ENCODE peak calls at places on chromosome 18, in six cellular contexts. One of them, this sample, is unnamed.

GRCh38 chr18:58205087-58205779 is 161.2 kb downstream of the NEDD4L start:
- DNase-seq in breast epithelium: no peak
- DNase-seq in activated CD8-positive, alpha-beta T cell treated with anti-CD3 and anti-CD28 coated beads for 36 hours: no peak
- DNase-seq in pancreas: no peak
- DNase-seq in left ventricle myocardium inferior: no peak
- DNase-seq in A549: no peak
- DNase-seq in this sample: no peak

GRCh38 chr18:27073404-27073830 is 111.7 kb downstream of the CHST9 start:
- DNase-seq in breast epithelium: no peak
- DNase-seq in activated CD8-positive, alpha-beta T cell treated with anti-CD3 and anti-CD28 coated beads for 36 hours: no peak
- DNase-seq in pancreas: no peak
- DNase-seq in left ventricle myocardium inferior: no peak
- DNase-seq in A549: no peak
- DNase-seq in this sample: peak

GRCh38 chr18:9741821-9742541 is 33.9 kb downstream of the RAB31 start:
- DNase-seq in breast epithelium: no peak
- DNase-seq in activated CD8-positive, alpha-beta T cell treated with anti-CD3 and anti-CD28 coated beads for 36 hours: no peak
- DNase-seq in pancreas: no peak
- DNase-seq in left ventricle myocardium inferior: no peak
- DNase-seq in A549: peak
- DNase-seq in this sample: no peak

GRCh38 chr18:62991389-62991788 is 276.0 kb downstream of the PHLPP1 start:
- DNase-seq in breast epithelium: no peak
- DNase-seq in activated CD8-positive, alpha-beta T cell treated with anti-CD3 and anti-CD28 coated beads for 36 hours: no peak
- DNase-seq in pancreas: no peak
- DNase-seq in left ventricle myocardium inferior: no peak
- DNase-seq in A549: no peak
- DNase-seq in this sample: no peak

GRCh38 chr18:45227004-45227403 is 388.3 kb upstream of the SLC14A2 start:
- DNase-seq in breast epithelium: no peak
- DNase-seq in activated CD8-positive, alpha-beta T cell treated with anti-CD3 and anti-CD28 coated beads for 36 hours: no peak
- DNase-seq in pancreas: no peak
- DNase-seq in left ventricle myocardium inferior: no peak
- DNase-seq in A549: no peak
- DNase-seq in this sample: no peak

GRCh38 chr18:34457761-34458160 is 233.0 kb upstream of the NOL4 start:
- DNase-seq in breast epithelium: no peak
- DNase-seq in activated CD8-positive, alpha-beta T cell treated with anti-CD3 and anti-CD28 coated beads for 36 hours: no peak
- DNase-seq in pancreas: no peak
- DNase-seq in left ventricle myocardium inferior: no peak
- DNase-seq in A549: no peak
- DNase-seq in this sample: no peak

GRCh38 chr18:500556-501405 is at the start of gene COLEC12:
- DNase-seq in breast epithelium: no peak
- DNase-seq in activated CD8-positive, alpha-beta T cell treated with anti-CD3 and anti-CD28 coated beads for 36 hours: no peak
- DNase-seq in pancreas: no peak
- DNase-seq in left ventricle myocardium inferior: peak
- DNase-seq in A549: no peak
- DNase-seq in this sample: peak

GRCh38 chr18:35707674-35708073 is 126.1 kb downstream of the GALNT1 start:
- DNase-seq in breast epithelium: no peak
- DNase-seq in activated CD8-positive, alpha-beta T cell treated with anti-CD3 and anti-CD28 coated beads for 36 hours: no peak
- DNase-seq in pancreas: no peak
- DNase-seq in left ventricle myocardium inferior: no peak
- DNase-seq in A549: no peak
- DNase-seq in this sample: no peak

GRCh38 chr18:79379251-79379905 is 16.4 kb upstream of the NFATC1 start:
- DNase-seq in breast epithelium: no peak
- DNase-seq in activated CD8-positive, alpha-beta T cell treated with anti-CD3 and anti-CD28 coated beads for 36 hours: no peak
- DNase-seq in pancreas: no peak
- DNase-seq in left ventricle myocardium inferior: no peak
- DNase-seq in A549: no peak
- DNase-seq in this sample: no peak
- TF ChIP-seq CTCF in breast epithelium: no peak
- TF ChIP-seq CTCF in activated CD8-positive, alpha-beta T cell treated with anti-CD3 and anti-CD28 coated beads for 36 hours: peak
- TF ChIP-seq CTCF in pancreas: no peak
- TF ChIP-seq CTCF in left ventricle myocardium inferior: no peak
- TF ChIP-seq CTCF in A549: no peak
- TF ChIP-seq CTCF in this sample: no peak

GRCh38 chr18:46290440-46291020 is 186.3 kb downstream of the HAUS1 start:
- DNase-seq in breast epithelium: no peak
- DNase-seq in activated CD8-positive, alpha-beta T cell treated with anti-CD3 and anti-CD28 coated beads for 36 hours: no peak
- DNase-seq in pancreas: no peak
- DNase-seq in left ventricle myocardium inferior: no peak
- DNase-seq in A549: no peak
- DNase-seq in this sample: no peak
- TF ChIP-seq CTCF in breast epithelium: no peak
- TF ChIP-seq CTCF in activated CD8-positive, alpha-beta T cell treated with anti-CD3 and anti-CD28 coated beads for 36 hours: no peak
- TF ChIP-seq CTCF in pancreas: no peak
- TF ChIP-seq CTCF in left ventricle myocardium inferior: no peak
- TF ChIP-seq CTCF in A549: no peak
- TF ChIP-seq CTCF in this sample: no peak

GRCh38 chr18:46373787-46374186 is 269.6 kb downstream of the HAUS1 start:
- DNase-seq in breast epithelium: no peak
- DNase-seq in activated CD8-positive, alpha-beta T cell treated with anti-CD3 and anti-CD28 coated beads for 36 hours: no peak
- DNase-seq in pancreas: no peak
- DNase-seq in left ventricle myocardium inferior: no peak
- DNase-seq in A549: no peak
- DNase-seq in this sample: no peak
- TF ChIP-seq CTCF in breast epithelium: no peak
- TF ChIP-seq CTCF in activated CD8-positive, alpha-beta T cell treated with anti-CD3 and anti-CD28 coated beads for 36 hours: no peak
- TF ChIP-seq CTCF in pancreas: no peak
- TF ChIP-seq CTCF in left ventricle myocardium inferior: no peak
- TF ChIP-seq CTCF in A549: no peak
- TF ChIP-seq CTCF in this sample: no peak

GRCh38 chr18:2337552-2338141 is 233.7 kb downstream of the METTL4 start:
- DNase-seq in breast epithelium: no peak
- DNase-seq in activated CD8-positive, alpha-beta T cell treated with anti-CD3 and anti-CD28 coated beads for 36 hours: peak
- DNase-seq in pancreas: no peak
- DNase-seq in left ventricle myocardium inferior: no peak
- DNase-seq in A549: peak
- DNase-seq in this sample: peak
- TF ChIP-seq CTCF in breast epithelium: no peak
- TF ChIP-seq CTCF in activated CD8-positive, alpha-beta T cell treated with anti-CD3 and anti-CD28 coated beads for 36 hours: peak
- TF ChIP-seq CTCF in pancreas: peak
- TF ChIP-seq CTCF in left ventricle myocardium inferior: peak
- TF ChIP-seq CTCF in A549: peak
- TF ChIP-seq CTCF in this sample: peak

DNA sequence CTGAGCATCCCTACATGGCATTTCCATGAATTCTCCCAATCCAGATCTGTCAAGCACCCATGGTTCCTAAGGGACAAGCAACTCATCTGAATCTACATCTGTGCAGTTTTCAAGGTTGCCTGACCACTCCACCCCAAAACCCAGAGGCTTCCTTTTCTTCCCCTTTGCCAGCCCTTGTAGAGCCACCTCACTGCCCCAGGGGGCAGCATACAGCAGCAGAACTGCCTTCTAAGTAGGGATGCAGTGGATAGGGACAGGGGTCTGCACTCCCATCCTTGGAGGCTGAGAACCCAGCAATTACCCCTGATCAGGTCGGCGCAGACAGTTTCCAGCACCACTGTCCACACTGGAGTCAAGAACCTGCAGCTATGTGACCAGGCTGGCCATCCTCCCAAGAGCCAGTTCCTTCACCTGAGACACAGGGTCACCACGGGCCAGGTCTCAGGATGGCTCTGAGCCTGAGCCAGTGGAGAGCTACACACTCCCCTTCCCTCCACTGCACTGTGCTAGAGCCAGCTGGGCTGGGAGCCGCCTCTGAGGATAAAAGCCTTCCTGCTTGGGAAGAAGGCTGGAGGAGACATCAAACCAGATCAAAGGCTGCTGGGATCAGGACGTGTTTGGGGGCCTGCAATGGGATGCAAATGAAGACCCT is 283.1 kb downstream of the CELF4 start:
- DNase-seq in breast epithelium: no peak
- DNase-seq in activated CD8-positive, alpha-beta T cell treated with anti-CD3 and anti-CD28 coated beads for 36 hours: no peak
- DNase-seq in pancreas: peak
- DNase-seq in left ventricle myocardium inferior: no peak
- DNase-seq in A549: peak
- DNase-seq in this sample: no peak
- TF ChIP-seq CTCF in breast epithelium: no peak
- TF ChIP-seq CTCF in activated CD8-positive, alpha-beta T cell treated with anti-CD3 and anti-CD28 coated beads for 36 hours: peak
- TF ChIP-seq CTCF in pancreas: no peak
- TF ChIP-seq CTCF in left ventricle myocardium inferior: peak
- TF ChIP-seq CTCF in A549: peak
- TF ChIP-seq CTCF in this sample: no peak

DNA sequence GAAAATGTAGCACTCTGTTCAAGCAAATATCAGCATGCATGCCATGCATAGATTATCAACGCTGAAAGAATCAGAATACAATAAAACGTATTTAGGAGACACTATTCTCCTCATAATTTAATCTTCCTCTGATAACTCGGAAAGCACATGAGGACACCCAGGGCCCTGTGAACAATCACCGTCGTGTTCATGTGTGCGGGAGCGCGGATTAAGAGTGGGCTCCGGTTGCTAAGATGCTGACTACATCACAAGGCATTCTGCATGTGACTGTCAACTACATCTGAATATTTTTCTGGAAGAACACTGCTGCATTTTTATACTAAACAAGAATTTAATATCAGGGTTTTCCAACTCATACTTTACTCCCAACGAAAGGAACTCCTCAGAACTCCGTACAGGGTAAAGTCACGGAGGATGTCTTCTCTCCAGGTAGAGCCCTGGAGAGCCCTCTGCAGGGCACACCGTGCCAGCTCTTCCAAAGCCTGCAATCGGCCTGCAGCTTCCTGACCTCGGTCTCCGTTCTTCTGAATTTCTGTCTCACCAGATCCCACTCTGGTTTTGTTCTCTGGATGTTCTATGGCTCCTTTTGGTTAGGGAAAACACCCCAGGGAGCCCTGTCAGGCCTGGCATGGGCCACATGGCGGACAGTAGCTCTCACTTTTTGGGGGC is 59.6 kb downstream of the ZNF516 start:
- DNase-seq in breast epithelium: no peak
- DNase-seq in activated CD8-positive, alpha-beta T cell treated with anti-CD3 and anti-CD28 coated beads for 36 hours: no peak
- DNase-seq in pancreas: peak
- DNase-seq in left ventricle myocardium inferior: no peak
- DNase-seq in A549: no peak
- DNase-seq in this sample: no peak
- TF ChIP-seq CTCF in breast epithelium: no peak
- TF ChIP-seq CTCF in activated CD8-positive, alpha-beta T cell treated with anti-CD3 and anti-CD28 coated beads for 36 hours: no peak
- TF ChIP-seq CTCF in pancreas: no peak
- TF ChIP-seq CTCF in left ventricle myocardium inferior: no peak
- TF ChIP-seq CTCF in A549: no peak
- TF ChIP-seq CTCF in this sample: no peak

GRCh38 chr18:73774836-73775509 is 372.7 kb downstream of the FBXO15 start:
- DNase-seq in breast epithelium: no peak
- DNase-seq in activated CD8-positive, alpha-beta T cell treated with anti-CD3 and anti-CD28 coated beads for 36 hours: no peak
- DNase-seq in pancreas: peak
- DNase-seq in left ventricle myocardium inferior: no peak
- DNase-seq in A549: peak
- DNase-seq in this sample: no peak
- TF ChIP-seq CTCF in breast epithelium: no peak
- TF ChIP-seq CTCF in activated CD8-positive, alpha-beta T cell treated with anti-CD3 and anti-CD28 coated beads for 36 hours: no peak
- TF ChIP-seq CTCF in pancreas: no peak
- TF ChIP-seq CTCF in left ventricle myocardium inferior: no peak
- TF ChIP-seq CTCF in A549: peak
- TF ChIP-seq CTCF in this sample: no peak

GRCh38 chr18:59276047-59276446 is 2.8 kb upstream of the RAX start:
- DNase-seq in breast epithelium: no peak
- DNase-seq in activated CD8-positive, alpha-beta T cell treated with anti-CD3 and anti-CD28 coated beads for 36 hours: no peak
- DNase-seq in pancreas: no peak
- DNase-seq in left ventricle myocardium inferior: no peak
- DNase-seq in A549: no peak
- DNase-seq in this sample: no peak
- TF ChIP-seq CTCF in breast epithelium: no peak
- TF ChIP-seq CTCF in activated CD8-positive, alpha-beta T cell treated with anti-CD3 and anti-CD28 coated beads for 36 hours: no peak
- TF ChIP-seq CTCF in pancreas: no peak
- TF ChIP-seq CTCF in left ventricle myocardium inferior: no peak
- TF ChIP-seq CTCF in A549: no peak
- TF ChIP-seq CTCF in this sample: no peak

GRCh38 chr18:59272971-59273935 is at the start of gene RAX:
- DNase-seq in breast epithelium: no peak
- DNase-seq in activated CD8-positive, alpha-beta T cell treated with anti-CD3 and anti-CD28 coated beads for 36 hours: peak
- DNase-seq in pancreas: peak
- DNase-seq in left ventricle myocardium inferior: no peak
- DNase-seq in A549: peak
- DNase-seq in this sample: peak
- TF ChIP-seq CTCF in breast epithelium: no peak
- TF ChIP-seq CTCF in activated CD8-positive, alpha-beta T cell treated with anti-CD3 and anti-CD28 coated beads for 36 hours: no peak
- TF ChIP-seq CTCF in pancreas: no peak
- TF ChIP-seq CTCF in left ventricle myocardium inferior: no peak
- TF ChIP-seq CTCF in A549: no peak
- TF ChIP-seq CTCF in this sample: no peak

GRCh38 chr18:36752929-36753865 is 75.6 kb downstream of the TPGS2 start:
- DNase-seq in breast epithelium: no peak
- DNase-seq in activated CD8-positive, alpha-beta T cell treated with anti-CD3 and anti-CD28 coated beads for 36 hours: no peak
- DNase-seq in pancreas: no peak
- DNase-seq in left ventricle myocardium inferior: no peak
- DNase-seq in A549: no peak
- DNase-seq in this sample: no peak
- TF ChIP-seq CTCF in breast epithelium: no peak
- TF ChIP-seq CTCF in activated CD8-positive, alpha-beta T cell treated with anti-CD3 and anti-CD28 coated beads for 36 hours: no peak
- TF ChIP-seq CTCF in pancreas: no peak
- TF ChIP-seq CTCF in left ventricle myocardium inferior: no peak
- TF ChIP-seq CTCF in A549: no peak
- TF ChIP-seq CTCF in this sample: no peak